ENCODE peak calls at places on chromosomes 2 and 18, in nine cellular contexts. B is lower leg skin; C is mucosa of descending colon; H is activated naive CD4-positive, alpha-beta T cell treated with Interleukin-2 at 50 U/mL for 16 hours; O is HTR-8/SVneo; Z is aorta; J is A673; G is iris pigment epithelial cell; K is hypothalamus. N is an unnamed sample.

GRCh38 chr2:48419884-48420511 is 110.0 kb upstream of the STON1 start:
- DNase-seq in K (peak), J (no peak), H (no peak), O (no peak), B (no peak), Z (no peak), C (no peak), G (no peak), N (no peak)

GRCh38 chr2:98346259-98347236 is at the start of gene CNGA3:
- DNase-seq in J (peak), C (peak), Z (no peak), G (peak), H (peak), B (no peak), O (peak), K (no peak), N (no peak)

GRCh38 chr2:19504400-19505198 is 146.2 kb upstream of the OSR1 start:
- DNase-seq in Z (no peak), C (no peak), B (no peak), G (no peak), K (no peak), O (peak), J (no peak), H (no peak), N (no peak)

GRCh38 chr2:159229476-159230144 is 56.9 kb downstream of the WDSUB1 start:
- DNase-seq in Z (no peak), C (no peak), O (no peak), B (no peak), H (no peak), G (no peak), J (no peak), K (no peak), N (no peak)

GRCh38 chr2:41941831-41942230 is 106.0 kb upstream of the PKDCC start:
- DNase-seq in O (no peak), K (no peak), J (no peak), B (no peak), Z (peak), C (no peak), H (no peak), G (no peak), N (no peak)

GRCh38 chr2:35787302-35788031 is 568.1 kb upstream of the CRIM1 start:
- DNase-seq in C (no peak), K (no peak), O (no peak), Z (no peak), H (no peak), J (no peak), B (no peak), G (peak), N (no peak)

GRCh38 chr2:174771631-174772491 is 7.6 kb upstream of the CHRNA1 start:
- DNase-seq in H (peak), G (peak), B (peak), J (peak), O (peak), K (peak), Z (peak), C (peak), N (peak)

GRCh38 chr18:55510809-55511208 is 77.2 kb downstream of the TCF4 start:
- DNase-seq in K (no peak), H (no peak), O (no peak), J (peak), C (no peak), Z (no peak), G (peak), B (peak), N (no peak)